ENCODE peak calls at places on chromosomes 5 and 9, in six cellular contexts. A is CD4-positive, CD25-positive, alpha-beta regulatory T cell; W is heart right ventricle; V is MM.1S; F is PC-9; Z is stomach. O is an unnamed sample. For H3K9me3, the result is how much of the 10 kb centered on the place peaks cover.

GRCh38 chr9:88976186-88976887 is 14.9 kb upstream of the S1PR3 start:
- DNase-seq in A (no peak), W (no peak), V (no peak), F (no peak), Z (no peak), O (no peak)

GRCh38 chr5:9557696-9558095 is 11.8 kb upstream of the SEMA5A start:
- DNase-seq in A (no peak), W (no peak), V (no peak), F (peak), Z (no peak), O (no peak)

GRCh38 chr5:28576022-28576421 is 1537.6 kb upstream of the CDH9 start:
- DNase-seq in A (no peak), W (no peak), V (peak), F (no peak), Z (no peak), O (no peak)

GRCh38 chr5:149439899-149440655 is 61.0 kb upstream of the IL17B start:
- DNase-seq in A (no peak), W (no peak), V (no peak), F (peak), Z (peak), O (no peak)

GRCh38 chr5:57779383-57780223 is 297.0 kb upstream of the ACTBL2 start:
- DNase-seq in A (peak), W (no peak), V (peak), F (peak), Z (no peak), O (no peak)

GRCh38 chr5:89816038-89816437 is 593.5 kb downstream of the CETN3 start:
- DNase-seq in A (no peak), W (no peak), V (no peak), F (no peak), Z (no peak), O (no peak)

GRCh38 chr5:40799248-40799647 is 1.1 kb upstream of the PRKAA1 start:
- DNase-seq in A (no peak), W (no peak), V (no peak), F (no peak), Z (no peak), O (no peak)

GRCh38 chr9:122367779-122368460 is 2.9 kb upstream of the PTGS1 start:
- DNase-seq in A (no peak), W (no peak), V (no peak), F (no peak), Z (no peak), O (no peak)

GRCh38 chr5:150502106-150502505 is 5.8 kb upstream of the NDST1 start:
- DNase-seq in A (no peak), W (no peak), V (no peak), F (no peak), Z (no peak), O (no peak)

GRCh38 chr5:60843693-60844428 is at the start of gene ELOVL7:
- DNase-seq in A (peak), W (peak), V (peak), F (peak), Z (peak), O (no peak)

GRCh38 chr5:36502608-36503007 is 103.8 kb upstream of the SLC1A3 start:
- DNase-seq in A (no peak), W (no peak), V (no peak), F (peak), Z (no peak), O (no peak)

GRCh38 chr9:130295431-130295830 is 29.9 kb downstream of the HMCN2 start:
- DNase-seq in A (no peak), W (no peak), V (no peak), F (no peak), Z (no peak), O (no peak)

GRCh38 chr5:116492016-116492623 is 82.5 kb downstream of the SEMA6A start:
- DNase-seq in A (no peak), W (no peak), V (no peak), F (no peak), Z (no peak), O (no peak)

GRCh38 chr9:32899181-32899580 is 102.2 kb downstream of the APTX start:
- DNase-seq in A (no peak), W (no peak), V (no peak), F (no peak), Z (no peak), O (no peak)

GRCh38 chr5:62731011-62731410 is 152.4 kb downstream of the LRRC70 start:
- DNase-seq in A (no peak), W (no peak), V (peak), F (no peak), Z (no peak), O (no peak)

GRCh38 chr9:108967916-108968315 is 33.7 kb downstream of the ABITRAM start:
- DNase-seq in A (no peak), W (no peak), V (no peak), F (no peak), Z (no peak), O (no peak)

GRCh38 chr9:108961151-108961550 is 27.0 kb downstream of the ABITRAM start:
- DNase-seq in A (no peak), W (no peak), V (no peak), F (no peak), Z (no peak), O (no peak)

GRCh38 chr9:108963459-108964143 is 29.4 kb downstream of the ABITRAM start:
- DNase-seq in A (no peak), W (no peak), V (no peak), F (no peak), Z (no peak), O (no peak)
- H3K4me3 ChIP-seq in A (no peak), W (no peak), V (no peak), F (no peak), Z (no peak), O (no peak)

GRCh38 chr5:56279291-56279690 is 46.2 kb upstream of the ANKRD55 start:
- DNase-seq in A (no peak), W (no peak), V (no peak), F (no peak), Z (no peak), O (no peak)
- H3K9me3 ChIP-seq in A (under half), W (under half), V (under half), F (under half), Z (under half), O (under half)

GRCh38 chr9:35687972-35688557 is 1.7 kb downstream of the TPM2 start:
- DNase-seq in A (no peak), W (no peak), V (no peak), F (no peak), Z (no peak), O (no peak)

GRCh38 chr9:35684921-35685320 is 4.8 kb downstream of the TPM2 start:
- DNase-seq in A (no peak), W (no peak), V (no peak), F (no peak), Z (no peak), O (no peak)

GRCh38 chr9:35687306-35687705 is 2.4 kb downstream of the TPM2 start:
- DNase-seq in A (no peak), W (no peak), V (no peak), F (no peak), Z (no peak), O (no peak)

GRCh38 chr9:35685506-35685905 is 4.2 kb downstream of the TPM2 start:
- DNase-seq in A (no peak), W (no peak), V (no peak), F (no peak), Z (no peak), O (no peak)

GRCh38 chr9:35686222-35687203 is 3.2 kb downstream of the TPM2 start:
- DNase-seq in A (no peak), W (no peak), V (no peak), F (no peak), Z (no peak), O (no peak)
- H3K4me3 ChIP-seq in A (no peak), W (peak), V (no peak), F (no peak), Z (peak), O (no peak)

GRCh38 chr5:164500856-164501255 is 995.4 kb downstream of the MAT2B start:
- DNase-seq in A (no peak), W (no peak), V (no peak), F (no peak), Z (no peak), O (no peak)

GRCh38 chr5:164501344-164501743 is 995.9 kb downstream of the MAT2B start:
- DNase-seq in A (no peak), W (no peak), V (no peak), F (no peak), Z (no peak), O (no peak)

GRCh38 chr5:164497665-164498064 is 992.2 kb downstream of the MAT2B start:
- DNase-seq in A (no peak), W (no peak), V (no peak), F (no peak), Z (no peak), O (no peak)

GRCh38 chr5:164504141-164504772 is 998.8 kb downstream of the MAT2B start:
- DNase-seq in A (no peak), W (no peak), V (peak), F (no peak), Z (peak), O (no peak)

GRCh38 chr5:164498393-164498792 is 993.0 kb downstream of the MAT2B start:
- DNase-seq in A (no peak), W (no peak), V (no peak), F (no peak), Z (no peak), O (no peak)
- H3K9me3 ChIP-seq in A (under half), W (under half), V (under half), F (under half), Z (under half), O (under half)

DNA sequence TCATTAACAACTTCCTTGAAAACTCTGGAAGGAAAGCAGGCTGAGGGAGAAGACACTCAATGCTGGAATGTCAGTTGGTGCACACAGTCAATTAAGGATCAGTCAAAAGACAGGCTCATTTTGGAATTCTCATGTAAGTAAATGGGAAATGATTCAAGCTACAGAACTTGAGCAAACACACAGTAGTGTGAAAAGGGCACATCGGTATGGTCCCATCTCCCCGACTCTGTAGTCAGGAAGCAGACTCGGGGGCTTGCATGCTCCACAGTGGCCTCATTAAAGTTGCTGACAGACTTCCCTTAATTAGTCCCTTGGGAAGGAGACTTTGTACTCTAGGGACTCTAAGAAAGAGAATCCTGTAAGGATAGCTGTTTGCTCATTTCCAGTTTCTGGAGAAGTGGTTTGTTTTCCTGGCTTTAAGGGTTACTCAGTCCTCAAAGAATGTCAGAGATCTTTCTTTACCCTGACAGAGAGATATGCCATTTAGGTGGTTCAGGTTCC is 339.2 kb downstream of the ADAMTS6 start:
- DNase-seq in A (no peak), W (no peak), V (no peak), F (no peak), Z (no peak), O (no peak)
- H3K4me3 ChIP-seq in A (no peak), W (no peak), V (no peak), F (no peak), Z (no peak), O (no peak)